ENCODE peak calls at places on chromosomes 6 and 20, in eight cellular contexts. R, K, H, A, O, M, J and E are unnamed samples.

GRCh38 chr20:63746766-63747315 is 7.3 kb downstream of the SLC2A4RG start:
- DNase-seq in R (no peak), K (no peak), H (no peak), A (no peak), O (peak), M (no peak), J (no peak), E (no peak)

GRCh38 chr6:11667876-11668275 is 110.7 kb downstream of the ADTRP start:
- DNase-seq in R (no peak), K (peak), H (no peak), A (no peak), O (no peak), M (no peak), J (no peak), E (no peak)

GRCh38 chr6:20876016-20876415 is 341.8 kb downstream of the CDKAL1 start:
- DNase-seq in R (peak), K (no peak), H (peak), A (no peak), O (no peak), M (peak), J (no peak), E (no peak)

GRCh38 chr20:4025679-4026078 is 10.3 kb upstream of the RNF24 start:
- DNase-seq in R (no peak), K (no peak), H (no peak), A (no peak), O (no peak), M (peak), J (no peak), E (no peak)

GRCh38 chr6:99588618-99589289 is 17.9 kb upstream of the PRDM13 start:
- DNase-seq in R (peak), K (peak), H (no peak), A (peak), O (peak), M (peak), J (peak), E (peak)

GRCh38 chr6:2738373-2738979 is 12.2 kb downstream of the MYLK4 start:
- DNase-seq in R (peak), K (peak), H (no peak), A (no peak), O (no peak), M (peak), J (no peak), E (peak)

GRCh38 chr6:97841763-97842162 is 558.7 kb upstream of the MMS22L start:
- DNase-seq in R (peak), K (no peak), H (peak), A (no peak), O (no peak), M (peak), J (no peak), E (no peak)

GRCh38 chr6:2429032-2429431 is 183.6 kb upstream of the GMDS start:
- DNase-seq in R (no peak), K (no peak), H (no peak), A (no peak), O (no peak), M (no peak), J (no peak), E (no peak)

GRCh38 chr6:159168536-159169192 is 536 bp upstream of the FNDC1 start:
- DNase-seq in R (no peak), K (no peak), H (no peak), A (no peak), O (no peak), M (peak), J (no peak), E (no peak)

GRCh38 chr6:113823916-113824315 is 33.2 kb upstream of the MARCKS start:
- DNase-seq in R (no peak), K (no peak), H (no peak), A (no peak), O (no peak), M (no peak), J (no peak), E (no peak)

GRCh38 chr6:158978752-158979151 is 21.2 kb downstream of the RSPH3 start:
- DNase-seq in R (peak), K (peak), H (no peak), A (no peak), O (no peak), M (peak), J (no peak), E (no peak)

GRCh38 chr20:10094566-10095173 is 59.9 kb downstream of the ANKEF1 start:
- DNase-seq in R (no peak), K (no peak), H (no peak), A (no peak), O (no peak), M (peak), J (no peak), E (no peak)
- TF ChIP-seq CTCF in R (peak), K (peak), H (no peak), A (no peak), O (no peak), M (peak), J (peak), E (no peak)

GRCh38 chr20:32993484-32994050 is 10.7 kb downstream of the SUN5 start:
- DNase-seq in R (no peak), K (no peak), H (no peak), A (no peak), O (no peak), M (no peak), J (no peak), E (no peak)

GRCh38 chr20:32992015-32992641 is 12.1 kb downstream of the SUN5 start:
- DNase-seq in R (no peak), K (no peak), H (no peak), A (no peak), O (no peak), M (no peak), J (no peak), E (no peak)

GRCh38 chr20:32999603-33000250 is 4.5 kb downstream of the SUN5 start:
- DNase-seq in R (no peak), K (no peak), H (no peak), A (no peak), O (no peak), M (peak), J (no peak), E (no peak)

GRCh38 chr20:32997431-32997830 is 6.8 kb downstream of the SUN5 start:
- DNase-seq in R (no peak), K (no peak), H (no peak), A (no peak), O (no peak), M (no peak), J (no peak), E (no peak)

DNA sequence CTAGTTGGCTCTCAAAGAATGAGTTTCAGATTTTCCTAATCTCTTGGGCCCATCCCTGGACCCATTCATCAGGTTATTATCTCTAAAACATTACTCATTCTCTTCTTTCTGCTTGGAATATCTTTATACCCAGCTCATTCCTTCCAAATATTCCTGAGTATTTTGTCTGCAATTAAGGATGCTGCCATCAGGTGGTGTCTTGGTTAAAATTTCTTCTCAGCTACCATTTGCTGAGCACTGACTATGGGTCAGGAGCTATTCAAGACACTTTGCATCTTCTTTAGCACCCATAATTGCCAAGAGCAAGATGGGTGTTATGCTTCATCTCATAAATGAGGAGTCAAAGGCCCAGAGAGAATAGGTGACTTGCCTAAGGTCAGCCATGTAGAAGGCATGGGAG is 8.4 kb downstream of the SUN5 start:
- DNase-seq in R (no peak), K (no peak), H (no peak), A (no peak), O (no peak), M (no peak), J (no peak), E (no peak)
- TF ChIP-seq CTCF in R (no peak), K (no peak), H (no peak), A (no peak), O (no peak), M (no peak), J (no peak), E (no peak)

GRCh38 chr20:60583741-60584140 is 625.5 kb downstream of the CDH26 start:
- DNase-seq in R (no peak), K (peak), H (no peak), A (no peak), O (no peak), M (no peak), J (no peak), E (no peak)
- TF ChIP-seq CTCF in R (no peak), K (no peak), H (no peak), A (no peak), O (no peak), M (no peak), J (no peak), E (no peak)

GRCh38 chr6:18820725-18821124 is 433.6 kb downstream of the RNF144B start:
- DNase-seq in R (no peak), K (no peak), H (no peak), A (no peak), O (no peak), M (no peak), J (no peak), E (no peak)

GRCh38 chr6:18823782-18824386 is 436.7 kb downstream of the RNF144B start:
- DNase-seq in R (no peak), K (peak), H (no peak), A (no peak), O (no peak), M (peak), J (peak), E (no peak)
- TF ChIP-seq CTCF in R (peak), K (peak), H (peak), A (no peak), O (peak), M (peak), J (peak), E (peak)

DNA sequence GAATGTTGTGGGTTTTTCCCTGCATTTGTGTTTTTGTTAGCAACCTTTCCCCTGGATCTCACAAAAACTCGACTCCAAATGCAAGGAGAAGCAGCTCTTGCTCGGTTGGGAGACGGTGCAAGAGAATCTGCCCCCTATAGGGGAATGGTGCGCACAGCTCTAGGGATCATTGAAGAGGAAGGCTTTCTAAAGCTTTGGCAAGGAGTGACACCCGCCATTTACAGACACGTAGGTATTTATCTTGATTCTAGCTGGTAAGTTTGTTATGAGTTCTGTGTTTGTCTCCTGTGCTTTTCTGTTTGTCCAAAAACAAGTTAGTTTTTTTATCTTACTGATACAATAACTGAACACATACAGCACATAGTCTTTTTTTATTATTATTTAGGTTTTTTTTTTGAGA is 3.0 kb downstream of the SLC25A27 start:
- DNase-seq in R (no peak), K (no peak), H (no peak), A (no peak), O (no peak), M (no peak), J (peak), E (no peak)
- TF ChIP-seq CTCF in R (peak), K (peak), H (no peak), A (no peak), O (peak), M (peak), J (no peak), E (no peak)

DNA sequence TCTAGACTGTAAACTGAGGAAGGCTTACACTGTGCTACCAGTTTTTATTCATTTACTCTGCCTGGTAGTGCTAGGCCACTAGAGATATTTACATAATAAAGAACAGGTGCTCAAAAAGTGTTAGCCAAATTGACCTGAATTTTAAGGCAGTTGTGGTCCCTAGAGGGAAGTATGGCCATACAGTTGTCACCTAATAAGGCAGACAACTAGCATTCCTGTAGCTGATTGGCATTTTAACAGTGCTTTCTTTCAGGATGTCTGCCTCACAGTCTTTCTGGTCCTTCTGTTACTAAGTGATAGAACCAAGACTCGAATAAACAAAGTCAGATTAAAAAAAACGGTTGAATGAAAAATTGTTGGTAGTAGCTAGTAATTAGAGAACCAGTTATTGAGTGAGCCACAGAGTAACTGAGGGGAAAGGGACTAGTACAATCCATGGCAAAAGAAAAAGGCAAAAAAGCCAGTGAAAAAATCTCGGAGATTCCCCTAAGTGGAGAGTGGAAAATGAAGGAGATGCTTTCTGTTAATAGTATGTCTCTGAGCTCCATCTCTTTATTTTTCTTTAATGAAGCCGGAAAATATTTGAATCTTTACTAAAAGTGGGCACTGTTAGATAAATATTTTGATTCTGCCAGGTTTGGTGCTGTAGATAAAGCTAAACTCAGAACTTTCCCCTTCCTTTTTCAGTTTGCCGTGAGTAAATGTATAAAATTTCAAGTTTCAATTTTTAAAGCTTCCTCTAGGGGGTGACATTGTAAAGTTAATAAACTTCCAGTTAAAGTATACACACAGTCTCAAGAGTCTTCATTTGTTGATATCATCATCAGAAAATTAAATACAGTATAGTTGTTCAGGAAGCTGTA is 9.1 kb downstream of the VTA1 start:
- DNase-seq in R (no peak), K (peak), H (no peak), A (no peak), O (no peak), M (peak), J (no peak), E (no peak)
- TF ChIP-seq CTCF in R (no peak), K (no peak), H (no peak), A (no peak), O (peak), M (no peak), J (no peak), E (peak)

GRCh38 chr20:57434390-57434700 is 43.1 kb downstream of the RBM38 start:
- DNase-seq in R (no peak), K (no peak), H (no peak), A (no peak), O (no peak), M (no peak), J (no peak), E (peak)
- TF ChIP-seq CTCF in R (no peak), K (peak), H (no peak), A (no peak), O (peak), M (no peak), J (no peak), E (no peak)

GRCh38 chr20:6228302-6228843 is 105.5 kb upstream of the FERMT1 start:
- DNase-seq in R (no peak), K (no peak), H (no peak), A (no peak), O (no peak), M (no peak), J (no peak), E (no peak)
- TF ChIP-seq CTCF in R (no peak), K (no peak), H (no peak), A (no peak), O (no peak), M (no peak), J (no peak), E (no peak)

DNA sequence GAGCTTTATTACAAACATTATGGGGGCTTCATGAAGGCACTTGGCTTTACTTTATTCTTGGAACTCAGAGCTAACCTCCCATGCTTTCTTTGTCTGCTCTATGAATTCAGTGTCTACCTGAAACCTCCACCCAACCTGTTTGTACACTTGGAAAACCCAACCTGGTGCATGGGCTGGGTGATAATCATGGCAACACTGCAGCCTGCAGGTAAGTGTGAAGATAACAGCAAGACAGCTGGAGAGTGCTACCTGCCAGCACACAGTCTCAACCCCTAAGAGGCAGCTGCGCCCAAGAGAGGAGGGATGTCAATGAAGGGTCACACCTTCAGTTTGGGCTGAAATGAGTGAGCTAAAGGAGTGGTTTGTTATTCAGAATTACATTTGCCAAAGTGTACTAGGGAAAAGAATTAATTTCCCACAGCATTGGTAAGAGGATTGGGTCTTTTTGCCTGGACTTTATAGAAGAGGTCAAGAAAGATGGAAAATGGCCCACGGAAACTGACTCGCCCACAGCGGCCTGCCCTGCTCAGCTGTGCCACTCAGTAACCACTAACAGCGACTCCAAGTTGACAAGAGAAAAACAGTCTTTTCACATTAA is 24.4 kb downstream of the FOXQ1 start:
- DNase-seq in R (no peak), K (peak), H (no peak), A (no peak), O (no peak), M (no peak), J (peak), E (no peak)
- TF ChIP-seq CTCF in R (peak), K (peak), H (peak), A (no peak), O (peak), M (no peak), J (peak), E (no peak)

DNA sequence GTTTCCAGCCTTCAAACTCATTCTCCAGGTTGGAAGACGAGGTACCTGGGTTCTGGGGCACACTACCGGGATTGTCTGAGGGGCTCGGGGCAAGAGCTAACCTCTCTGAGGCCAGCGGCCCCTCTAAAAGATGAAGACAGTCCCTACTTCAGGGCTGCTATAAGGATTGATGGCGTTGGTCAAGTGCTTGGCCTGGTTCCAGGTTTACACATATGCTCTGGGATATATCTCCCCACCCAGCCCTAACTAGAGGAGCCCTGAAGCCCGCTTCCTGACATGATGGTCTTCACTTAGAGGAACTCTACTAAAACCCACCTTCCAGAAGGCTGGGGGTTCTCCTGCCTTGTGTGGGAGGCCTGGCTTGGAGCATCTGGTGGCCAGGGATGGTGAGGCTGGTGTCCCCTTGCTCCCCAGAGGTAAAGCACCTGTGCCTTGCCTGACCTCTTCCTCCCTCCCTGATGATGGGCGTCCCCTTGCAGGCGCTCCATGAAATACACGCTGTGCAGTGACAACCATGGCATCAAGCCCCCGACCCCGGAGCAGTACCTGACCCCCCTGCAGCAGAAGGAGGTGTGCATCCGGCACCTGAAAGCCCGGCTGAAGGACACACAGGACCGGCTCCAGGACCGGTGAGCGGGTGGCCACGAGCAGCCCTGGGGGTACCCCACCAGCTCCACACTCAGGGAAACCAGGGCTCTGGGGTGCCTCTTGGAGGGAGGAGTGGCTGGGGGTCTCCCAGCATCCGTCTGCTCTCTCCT is 28.7 kb downstream of the SDCBP2 start:
- DNase-seq in R (no peak), K (no peak), H (no peak), A (no peak), O (no peak), M (no peak), J (no peak), E (no peak)
- TF ChIP-seq CTCF in R (no peak), K (no peak), H (no peak), A (no peak), O (no peak), M (no peak), J (no peak), E (no peak)